ENCODE peak calls at places on chromosomes 4 and X, in seven cellular contexts. U is heart right ventricle; J is activated CD4-positive, alpha-beta T cell treated with anti-CD3 and anti-CD28 coated beads, Interleukin-2, amount 50 U/mL, for 1 hour; Z is AG04450; F is brain microvascular endothelial cell; Y is fibroblast of mammary gland; B is fibroblast of pulmonary artery. E is an unnamed sample.

GRCh38 chr4:144648042-144648441 is 2.1 kb downstream of the HHIP start:
- DNase-seq in U (no peak), J (no peak), Z (no peak), F (no peak), Y (no peak), B (no peak), E (no peak)

GRCh38 chr4:28073860-28074555 is 1213.4 kb downstream of the STIM2 start:
- DNase-seq in U (no peak), J (no peak), Z (no peak), F (no peak), Y (no peak), B (no peak), E (no peak)

GRCh38 chr4:124810814-124811213 is 98.3 kb upstream of the ANKRD50 start:
- DNase-seq in U (no peak), J (no peak), Z (no peak), F (no peak), Y (no peak), B (no peak), E (no peak)

GRCh38 chrX:119573222-119573621 is 1.1 kb upstream of the UBE2A start:
- DNase-seq in U (no peak), J (no peak), Z (no peak), F (no peak), Y (no peak), B (no peak), E (no peak)

GRCh38 chr4:81040175-81040659 is 9.7 kb downstream of the BMP3 start:
- DNase-seq in U (no peak), J (no peak), Z (no peak), F (peak; percentile 24), Y (peak; percentile 39), B (peak; percentile 50), E (no peak)

GRCh38 chr4:25896782-25897539 is 17.1 kb upstream of the SMIM20 start:
- DNase-seq in U (no peak), J (no peak), Z (no peak), F (no peak), Y (no peak), B (no peak), E (no peak)

GRCh38 chrX:112279940-112280339 is 197.4 kb upstream of the TRPC5 start:
- DNase-seq in U (no peak), J (no peak), Z (no peak), F (no peak), Y (no peak), B (no peak), E (no peak)

GRCh38 chrX:149528381-149528780 is 12.4 kb upstream of the EOLA1 start:
- DNase-seq in U (no peak), J (no peak), Z (no peak), F (no peak), Y (no peak), B (no peak), E (no peak)

GRCh38 chrX:86171366-86171765 is 23.1 kb downstream of the DACH2 start:
- DNase-seq in U (no peak), J (no peak), Z (no peak), F (peak; percentile 35), Y (peak; percentile 12), B (peak; percentile 6), E (peak; percentile 9)

GRCh38 chr4:38162240-38162784 is 202.1 kb downstream of the PTTG2 start:
- DNase-seq in U (no peak), J (no peak), Z (peak; percentile 77), F (peak; percentile 67), Y (peak; percentile 94), B (peak; percentile 94), E (no peak)

GRCh38 chr4:5796976-5797375 is 86.0 kb downstream of the EVC start:
- DNase-seq in U (no peak), J (no peak), Z (no peak), F (no peak), Y (no peak), B (no peak), E (no peak)

GRCh38 chr4:42048394-42048793 is 58.1 kb downstream of the SLC30A9 start:
- DNase-seq in U (no peak), J (no peak), Z (peak; percentile 45), F (peak; percentile 54), Y (peak; percentile 94), B (peak; percentile 72), E (no peak)

GRCh38 chrX:103464071-103464773 is 55.1 kb downstream of the RAB40A start:
- DNase-seq in U (no peak), J (peak; percentile 25), Z (no peak), F (peak; percentile 25), Y (peak; percentile 69), B (peak; percentile 67), E (peak; percentile 19)

GRCh38 chrX:145817299-145817665 is 347 bp upstream of the SLITRK2 start:
- DNase-seq in U (peak; percentile 9), J (no peak), Z (no peak), F (no peak), Y (peak; percentile 2), B (no peak), E (no peak)

GRCh38 chrX:44958480-44958879 is 85.5 kb downstream of the KDM6A start:
- DNase-seq in U (no peak), J (no peak), Z (no peak), F (no peak), Y (no peak), B (no peak), E (no peak)

GRCh38 chrX:133660356-133660755 is 245.1 kb upstream of the GPC4 start:
- DNase-seq in U (no peak), J (no peak), Z (no peak), F (no peak), Y (peak; percentile 93), B (peak; percentile 50), E (no peak)

GRCh38 chr4:163568835-163569234 is 74.3 kb downstream of the TMA16 start:
- DNase-seq in U (no peak), J (no peak), Z (no peak), F (no peak), Y (no peak), B (no peak), E (no peak)

GRCh38 chr4:152010680-152011079 is 249.9 kb upstream of the GATB start:
- DNase-seq in U (no peak), J (no peak), Z (no peak), F (no peak), Y (no peak), B (no peak), E (peak; percentile 42)

E was measured in CD4-positive, CD25-positive, alpha-beta regulatory T cell.